ENCODE peak calls at places on chromosomes 5 and 9, in five cellular contexts. Y is HCT116, J is mesenchymal stem cell, T is PC-3, C is IMR-90. U is an unnamed sample. For H3K4me1, the result is how much of the 10 kb centered on the place peaks cover.

GRCh38 chr5:145975361-145976066 is 39.1 kb downstream of the SH3RF2 start:
- DNase-seq in Y (peak), J (peak), T (peak), C (peak), U (peak)

GRCh38 chr9:126275386-126276001 is 51.1 kb upstream of the MVB12B start:
- DNase-seq in Y (no peak), J (no peak), T (no peak), C (peak), U (no peak)

GRCh38 chr9:125446581-125447094 is 185.0 kb downstream of the GAPVD1 start:
- DNase-seq in Y (no peak), J (no peak), T (no peak), C (no peak), U (no peak)

GRCh38 chr9:119523508-119523907 is 154.3 kb upstream of the BRINP1 start:
- DNase-seq in Y (no peak), J (no peak), T (no peak), C (no peak), U (no peak)

GRCh38 chr5:154801083-154801482 is 45.9 kb downstream of the LARP1 start:
- DNase-seq in Y (no peak), J (no peak), T (peak), C (peak), U (no peak)

GRCh38 chr5:17000296-17000939 is 64.3 kb upstream of the MYO10 start:
- DNase-seq in Y (peak), J (peak), T (peak), C (peak), U (peak)

GRCh38 chr5:177294632-177295031 is 8.9 kb downstream of the RAB24 start:
- DNase-seq in Y (no peak), J (no peak), T (no peak), C (no peak), U (no peak)

GRCh38 chr5:58071566-58071965 is 388.3 kb downstream of the PLK2 start:
- DNase-seq in Y (no peak), J (no peak), T (no peak), C (no peak), U (no peak)

GRCh38 chr9:100619194-100619593 is 41.3 kb downstream of the CAVIN4 start:
- DNase-seq in Y (no peak), J (no peak), T (no peak), C (no peak), U (no peak)

GRCh38 chr9:137305060-137305787 is 3.2 kb upstream of the NRARP start:
- DNase-seq in Y (no peak), J (no peak), T (no peak), C (no peak), U (peak)

GRCh38 chr5:95884021-95884333 is 61.5 kb upstream of the GLRX start:
- DNase-seq in Y (no peak), J (peak), T (peak), C (peak), U (no peak)

GRCh38 chr9:38311382-38312270 is 80.9 kb upstream of the ALDH1B1 start:
- DNase-seq in Y (no peak), J (no peak), T (no peak), C (no peak), U (peak)

GRCh38 chr9:29245351-29245750 is 1672.1 kb upstream of the C9orf72 start:
- DNase-seq in Y (no peak), J (no peak), T (no peak), C (no peak), U (no peak)

GRCh38 chr9:29241320-29241719 is 1668.0 kb upstream of the C9orf72 start:
- DNase-seq in Y (no peak), J (peak), T (peak), C (no peak), U (no peak)
- H3K4me2 ChIP-seq in Y (no peak), J (no peak), T (no peak), C (no peak), U (no peak)

GRCh38 chr5:149151717-149152116 is 10.4 kb downstream of the ABLIM3 start:
- DNase-seq in Y (no peak), J (peak), T (peak), C (peak), U (no peak)

GRCh38 chr5:149147673-149148072 is 6.4 kb downstream of the ABLIM3 start:
- DNase-seq in Y (no peak), J (no peak), T (no peak), C (peak), U (no peak)

GRCh38 chr5:149150457-149150856 is 9.2 kb downstream of the ABLIM3 start:
- DNase-seq in Y (no peak), J (no peak), T (no peak), C (peak), U (no peak)

GRCh38 chr5:149152317-149152746 is 11.0 kb downstream of the ABLIM3 start:
- DNase-seq in Y (no peak), J (peak), T (peak), C (peak), U (peak)

DNA sequence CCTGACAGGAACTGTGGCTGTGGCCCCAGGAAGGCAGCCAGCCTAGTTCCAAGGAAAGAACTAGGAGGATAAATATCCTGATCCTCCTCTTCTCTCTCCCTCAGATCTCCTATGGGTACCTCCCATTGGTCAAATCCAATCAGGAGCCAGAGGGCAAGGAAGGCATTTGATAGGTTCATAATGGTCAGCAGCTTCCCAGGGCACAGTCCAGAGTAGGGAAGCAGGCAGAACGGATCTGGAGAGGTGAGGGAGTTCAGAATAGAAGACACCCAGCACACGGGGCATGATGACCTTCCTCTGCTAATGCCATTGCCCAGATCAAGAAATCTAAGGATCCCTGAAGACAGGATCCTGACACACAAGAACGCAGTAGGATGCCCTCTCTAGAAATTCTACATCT is 8.6 kb downstream of the ABLIM3 start:
- DNase-seq in Y (no peak), J (no peak), T (no peak), C (no peak), U (no peak)
- H3K4me1 ChIP-seq in Y (under half), J (under half), T (under half), C (under half), U (under half)

GRCh38 chr9:115327441-115328122 is 209.6 kb upstream of the TNC start:
- DNase-seq in Y (no peak), J (peak), T (no peak), C (peak), U (no peak)
- H3K4me2 ChIP-seq in Y (no peak), J (no peak), T (no peak), C (peak), U (no peak)

GRCh38 chr5:68286612-68286912 is 71.0 kb downstream of the PIK3R1 start:
- DNase-seq in Y (no peak), J (no peak), T (no peak), C (no peak), U (no peak)
- H3K4me1 ChIP-seq in Y (under half), J (under half), T (under half), C (under half), U (half or more)

GRCh38 chr5:7388553-7388952 is 7.4 kb upstream of the ADCY2 start:
- DNase-seq in Y (no peak), J (no peak), T (no peak), C (no peak), U (no peak)
- H3K4me2 ChIP-seq in Y (no peak), J (no peak), T (no peak), C (no peak), U (no peak)